ENCODE peak calls at places on chromosome 11, in eight cellular contexts. One of them, this sample, is unnamed.

GRCh38 chr11:657691-658126 is 20.6 kb downstream of the DRD4 start:
- DNase-seq in kidney epithelial cell: no peak
- DNase-seq in nephron progenitor cell: no peak
- DNase-seq in iPS DF 6.9: no peak
- DNase-seq in activated naive CD8-positive, alpha-beta T cell treated with anti-CD3 and anti-CD28 coated beads, Interleukin-2, amount 10 ng/mL, durations not matched to agents 7 days and 5 days: no peak
- DNase-seq in AG08396: no peak
- DNase-seq in left colon: no peak
- DNase-seq in brain microvascular endothelial cell: no peak
- DNase-seq in this sample: no peak

GRCh38 chr11:127056338-127056971 is 55.9 kb upstream of the KIRREL3 start:
- DNase-seq in brain microvascular endothelial cell: no peak
- DNase-seq in kidney epithelial cell: no peak
- DNase-seq in nephron progenitor cell: peak
- DNase-seq in iPS DF 6.9: no peak
- DNase-seq in AG08396: no peak
- DNase-seq in activated naive CD8-positive, alpha-beta T cell treated with anti-CD3 and anti-CD28 coated beads, Interleukin-2, amount 10 ng/mL, durations not matched to agents 7 days and 5 days: no peak
- DNase-seq in left colon: no peak
- DNase-seq in this sample: no peak

GRCh38 chr11:61842421-61842820 is 14.3 kb downstream of the FADS2 start:
- DNase-seq in activated naive CD8-positive, alpha-beta T cell treated with anti-CD3 and anti-CD28 coated beads, Interleukin-2, amount 10 ng/mL, durations not matched to agents 7 days and 5 days: no peak
- DNase-seq in kidney epithelial cell: no peak
- DNase-seq in left colon: no peak
- DNase-seq in nephron progenitor cell: no peak
- DNase-seq in iPS DF 6.9: no peak
- DNase-seq in brain microvascular endothelial cell: no peak
- DNase-seq in AG08396: no peak
- DNase-seq in this sample: no peak

GRCh38 chr11:71383461-71383860 is 64.7 kb downstream of the DHCR7 start:
- DNase-seq in activated naive CD8-positive, alpha-beta T cell treated with anti-CD3 and anti-CD28 coated beads, Interleukin-2, amount 10 ng/mL, durations not matched to agents 7 days and 5 days: no peak
- DNase-seq in AG08396: no peak
- DNase-seq in brain microvascular endothelial cell: no peak
- DNase-seq in left colon: no peak
- DNase-seq in nephron progenitor cell: no peak
- DNase-seq in kidney epithelial cell: no peak
- DNase-seq in iPS DF 6.9: no peak
- DNase-seq in this sample: no peak

GRCh38 chr11:122784325-122785155 is 53.8 kb upstream of the CRTAM start:
- DNase-seq in left colon: no peak
- DNase-seq in kidney epithelial cell: no peak
- DNase-seq in nephron progenitor cell: no peak
- DNase-seq in iPS DF 6.9: no peak
- DNase-seq in activated naive CD8-positive, alpha-beta T cell treated with anti-CD3 and anti-CD28 coated beads, Interleukin-2, amount 10 ng/mL, durations not matched to agents 7 days and 5 days: no peak
- DNase-seq in brain microvascular endothelial cell: peak
- DNase-seq in AG08396: peak
- DNase-seq in this sample: peak

GRCh38 chr11:43576834-43577521 is 103.6 kb upstream of the HSD17B12 start:
- DNase-seq in activated naive CD8-positive, alpha-beta T cell treated with anti-CD3 and anti-CD28 coated beads, Interleukin-2, amount 10 ng/mL, durations not matched to agents 7 days and 5 days: peak
- DNase-seq in iPS DF 6.9: peak
- DNase-seq in left colon: no peak
- DNase-seq in kidney epithelial cell: no peak
- DNase-seq in brain microvascular endothelial cell: peak
- DNase-seq in nephron progenitor cell: peak
- DNase-seq in AG08396: peak
- DNase-seq in this sample: no peak

GRCh38 chr11:73210916-73211667 is 7.0 kb upstream of the P2RY2 start:
- DNase-seq in activated naive CD8-positive, alpha-beta T cell treated with anti-CD3 and anti-CD28 coated beads, Interleukin-2, amount 10 ng/mL, durations not matched to agents 7 days and 5 days: no peak
- DNase-seq in nephron progenitor cell: no peak
- DNase-seq in AG08396: no peak
- DNase-seq in iPS DF 6.9: no peak
- DNase-seq in left colon: no peak
- DNase-seq in brain microvascular endothelial cell: no peak
- DNase-seq in kidney epithelial cell: no peak
- DNase-seq in this sample: no peak

GRCh38 chr11:25734592-25735211 is 597.2 kb upstream of the ANO3 start:
- DNase-seq in AG08396: no peak
- DNase-seq in left colon: no peak
- DNase-seq in nephron progenitor cell: peak
- DNase-seq in brain microvascular endothelial cell: peak
- DNase-seq in iPS DF 6.9: peak
- DNase-seq in activated naive CD8-positive, alpha-beta T cell treated with anti-CD3 and anti-CD28 coated beads, Interleukin-2, amount 10 ng/mL, durations not matched to agents 7 days and 5 days: no peak
- DNase-seq in kidney epithelial cell: peak
- DNase-seq in this sample: peak

GRCh38 chr11:35967042-35967441 is 23.2 kb downstream of the LDLRAD3 start:
- DNase-seq in kidney epithelial cell: no peak
- DNase-seq in left colon: no peak
- DNase-seq in activated naive CD8-positive, alpha-beta T cell treated with anti-CD3 and anti-CD28 coated beads, Interleukin-2, amount 10 ng/mL, durations not matched to agents 7 days and 5 days: no peak
- DNase-seq in iPS DF 6.9: no peak
- DNase-seq in AG08396: no peak
- DNase-seq in nephron progenitor cell: no peak
- DNase-seq in brain microvascular endothelial cell: no peak
- DNase-seq in this sample: no peak

GRCh38 chr11:76212086-76213035 is 6.1 kb upstream of the WNT11 start:
- DNase-seq in iPS DF 6.9: no peak
- DNase-seq in activated naive CD8-positive, alpha-beta T cell treated with anti-CD3 and anti-CD28 coated beads, Interleukin-2, amount 10 ng/mL, durations not matched to agents 7 days and 5 days: no peak
- DNase-seq in brain microvascular endothelial cell: no peak
- DNase-seq in AG08396: no peak
- DNase-seq in kidney epithelial cell: no peak
- DNase-seq in left colon: no peak
- DNase-seq in nephron progenitor cell: no peak
- DNase-seq in this sample: no peak

GRCh38 chr11:89249196-89249595 is 71.5 kb downstream of the TYR start:
- DNase-seq in nephron progenitor cell: no peak
- DNase-seq in left colon: no peak
- DNase-seq in activated naive CD8-positive, alpha-beta T cell treated with anti-CD3 and anti-CD28 coated beads, Interleukin-2, amount 10 ng/mL, durations not matched to agents 7 days and 5 days: no peak
- DNase-seq in AG08396: no peak
- DNase-seq in brain microvascular endothelial cell: no peak
- DNase-seq in iPS DF 6.9: no peak
- DNase-seq in kidney epithelial cell: no peak
- DNase-seq in this sample: no peak

GRCh38 chr11:558503-558902 is 2.0 kb downstream of the LMNTD2 start:
- DNase-seq in AG08396: no peak
- DNase-seq in nephron progenitor cell: no peak
- DNase-seq in brain microvascular endothelial cell: no peak
- DNase-seq in iPS DF 6.9: no peak
- DNase-seq in kidney epithelial cell: no peak
- DNase-seq in activated naive CD8-positive, alpha-beta T cell treated with anti-CD3 and anti-CD28 coated beads, Interleukin-2, amount 10 ng/mL, durations not matched to agents 7 days and 5 days: peak
- DNase-seq in left colon: no peak
- DNase-seq in this sample: no peak

GRCh38 chr11:75200531-75200930 is 40.0 kb upstream of the TPBGL start:
- DNase-seq in nephron progenitor cell: no peak
- DNase-seq in iPS DF 6.9: no peak
- DNase-seq in activated naive CD8-positive, alpha-beta T cell treated with anti-CD3 and anti-CD28 coated beads, Interleukin-2, amount 10 ng/mL, durations not matched to agents 7 days and 5 days: no peak
- DNase-seq in brain microvascular endothelial cell: no peak
- DNase-seq in AG08396: no peak
- DNase-seq in kidney epithelial cell: no peak
- DNase-seq in left colon: no peak
- DNase-seq in this sample: no peak

GRCh38 chr11:57763568-57763967 is 2.0 kb downstream of the CTNND1 start:
- DNase-seq in nephron progenitor cell: no peak
- DNase-seq in brain microvascular endothelial cell: peak
- DNase-seq in iPS DF 6.9: no peak
- DNase-seq in AG08396: peak
- DNase-seq in left colon: no peak
- DNase-seq in activated naive CD8-positive, alpha-beta T cell treated with anti-CD3 and anti-CD28 coated beads, Interleukin-2, amount 10 ng/mL, durations not matched to agents 7 days and 5 days: no peak
- DNase-seq in kidney epithelial cell: no peak
- DNase-seq in this sample: no peak

GRCh38 chr11:1070594-1071462 is 3.8 kb upstream of the MUC2 start:
- DNase-seq in nephron progenitor cell: no peak
- DNase-seq in activated naive CD8-positive, alpha-beta T cell treated with anti-CD3 and anti-CD28 coated beads, Interleukin-2, amount 10 ng/mL, durations not matched to agents 7 days and 5 days: peak
- DNase-seq in iPS DF 6.9: no peak
- DNase-seq in AG08396: no peak
- DNase-seq in left colon: no peak
- DNase-seq in kidney epithelial cell: no peak
- DNase-seq in brain microvascular endothelial cell: no peak
- DNase-seq in this sample: no peak